ENCODE peak calls at places on chromosomes 11 and 22, in seven cellular contexts. B is neuronal stem cell, E is H9, H is IMR-90, G is mesenchymal stem cell, X is mesendoderm, Z is H1. Q is an unnamed sample.
A peak's percentile ranks its signal among the peaks of the same experiment; 100 is the strongest.

GRCh38 chr11:57162179-57162898 is 19.4 kb upstream of the LRRC55 start:
- DNase-seq in G (no peak), E (no peak), B (no peak), Z (no peak), H (no peak), X (no peak), Q (no peak)

GRCh38 chr11:88402192-88402715 is 64.7 kb upstream of the CTSC start:
- DNase-seq in B (peak; percentile 32), Z (no peak), E (no peak), G (peak; percentile 88), X (no peak), H (peak; percentile 90), Q (peak; percentile 60)

GRCh38 chr11:79098096-79098495 is 342.7 kb downstream of the TENM4 start:
- DNase-seq in Z (no peak), E (no peak), G (no peak), H (no peak), B (no peak), X (peak; percentile 93), Q (peak; percentile 30)

GRCh38 chr11:44661311-44661717 is 65.4 kb upstream of the TSPAN18 start:
- DNase-seq in Z (no peak), G (no peak), B (no peak), E (no peak), X (no peak), H (no peak), Q (no peak)

GRCh38 chr11:68792400-68792955 is 41.2 kb upstream of the TESMIN start:
- DNase-seq in Z (no peak), H (peak; percentile 4), B (no peak), G (peak; percentile 78), E (no peak), X (no peak), Q (peak; percentile 83)

GRCh38 chr11:134333951-134334350 is 2.2 kb downstream of the GLB1L2 start:
- DNase-seq in X (no peak), Z (no peak), G (no peak), E (no peak), B (no peak), H (no peak), Q (no peak)

GRCh38 chr11:15585587-15586331 is 471.0 kb downstream of the INSC start:
- DNase-seq in B (no peak), Z (no peak), H (no peak), X (no peak), G (no peak), E (no peak), Q (no peak)

GRCh38 chr22:32053165-32053755 is 10.2 kb downstream of the SLC5A1 start:
- DNase-seq in H (no peak), B (no peak), Z (no peak), G (no peak), E (no peak), X (no peak), Q (no peak)

GRCh38 chr11:47980907-47981621 is 705 bp downstream of the PTPRJ start:
- DNase-seq in B (peak; percentile 54), H (peak; percentile 40), Z (peak; percentile 80), G (peak; percentile 59), X (peak; percentile 74), E (peak; percentile 45), Q (no peak)

GRCh38 chr11:111362887-111363411 is 16.1 kb downstream of the POU2AF1 start:
- DNase-seq in X (no peak), Z (no peak), G (no peak), H (no peak), E (no peak), B (no peak), Q (no peak)

GRCh38 chr11:19789245-19789644 is 76.6 kb downstream of the NAV2 start:
- DNase-seq in B (no peak), H (no peak), E (no peak), X (no peak), Z (no peak), G (no peak), Q (no peak)
- H2BK5ac ChIP-seq in B (no peak overlapping the region), H (no peak overlapping the region), E (no peak overlapping the region), X (no peak overlapping the region), Z (no peak overlapping the region), G (no peak overlapping the region), Q (no peak overlapping the region)

GRCh38 chr11:128757235-128757711 is 63.4 kb downstream of the FLI1 start:
- DNase-seq in G (peak; percentile 56), E (peak; percentile 58), B (no peak), Z (no peak), H (peak; percentile 48), X (peak; percentile 89), Q (no peak)
- H3K4ac ChIP-seq in G (no peak overlapping the region), E (no peak overlapping the region), B (no peak overlapping the region), Z (no peak overlapping the region), H (no peak overlapping the region), X (no peak overlapping the region), Q (no peak overlapping the region)

DNA sequence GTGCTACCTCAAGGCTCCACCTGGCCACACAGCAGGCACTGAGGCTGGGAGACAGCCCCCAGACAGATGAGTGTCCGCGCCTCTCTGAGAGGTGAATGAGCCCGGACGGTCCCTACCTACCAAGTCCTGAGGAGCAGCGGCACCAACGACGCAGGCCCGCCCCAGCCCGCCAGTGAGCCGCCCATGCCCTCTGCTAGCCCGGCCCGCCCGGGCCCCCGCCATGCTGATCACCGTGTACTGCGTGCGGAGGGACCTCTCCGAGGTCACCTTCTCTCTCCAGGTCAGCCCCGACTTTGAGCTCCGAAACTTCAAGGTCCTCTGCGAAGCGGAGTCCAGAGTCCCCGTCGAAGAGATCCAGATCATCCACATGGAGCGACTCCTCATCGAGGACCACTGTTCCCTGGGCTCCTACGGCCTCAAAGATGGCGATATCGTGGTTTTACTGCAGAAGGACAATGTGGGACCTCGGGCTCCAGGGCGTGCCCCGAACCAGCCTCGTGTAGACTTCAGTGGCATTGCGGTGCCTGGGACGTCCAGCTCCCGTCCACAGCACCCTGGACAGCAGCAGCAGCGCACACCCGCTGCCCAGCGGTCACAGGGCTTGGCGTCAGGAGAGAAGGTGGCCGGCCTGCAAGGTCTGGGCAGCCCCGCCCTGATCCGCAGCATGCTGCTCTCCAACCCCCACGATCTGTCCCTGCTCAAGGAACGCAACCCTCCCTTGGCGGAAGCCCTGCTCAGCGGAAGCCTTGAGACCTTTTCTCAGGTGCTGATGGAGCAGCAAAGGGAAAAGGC is at the start of gene DDI1:
- DNase-seq in X (no peak), G (no peak), Z (no peak), B (no peak), E (no peak), H (no peak), Q (no peak)
- H2BK5ac ChIP-seq in X (no peak within 1 kb of the TSS), G (no peak within 1 kb of the TSS), Z (no peak within 1 kb of the TSS), B (no peak within 1 kb of the TSS), E (no peak within 1 kb of the TSS), H (no peak within 1 kb of the TSS), Q (no peak within 1 kb of the TSS)

DNA sequence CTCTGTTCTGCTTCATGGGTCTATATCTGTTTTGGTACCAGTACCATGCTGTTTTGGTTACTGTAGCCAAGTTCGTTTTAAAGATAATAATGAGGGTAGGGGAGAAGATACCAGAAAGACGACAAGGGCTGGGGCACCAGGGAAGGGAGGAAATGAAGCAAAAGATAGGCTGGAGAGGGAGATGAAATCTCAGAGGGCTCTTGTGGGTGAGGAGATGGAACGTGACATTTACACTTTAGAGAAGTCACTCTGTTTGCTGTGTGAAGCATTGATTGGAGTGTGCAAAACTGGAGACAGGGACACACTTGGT is 33.5 kb downstream of the OR4D9 start:
- DNase-seq in G (no peak), X (no peak), E (no peak), B (no peak), H (no peak), Z (no peak), Q (no peak)
- H3K4ac ChIP-seq in G (no peak overlapping the region), X (no peak overlapping the region), E (no peak overlapping the region), B (no peak overlapping the region), H (no peak overlapping the region), Z (no peak overlapping the region), Q (no peak overlapping the region)

DNA sequence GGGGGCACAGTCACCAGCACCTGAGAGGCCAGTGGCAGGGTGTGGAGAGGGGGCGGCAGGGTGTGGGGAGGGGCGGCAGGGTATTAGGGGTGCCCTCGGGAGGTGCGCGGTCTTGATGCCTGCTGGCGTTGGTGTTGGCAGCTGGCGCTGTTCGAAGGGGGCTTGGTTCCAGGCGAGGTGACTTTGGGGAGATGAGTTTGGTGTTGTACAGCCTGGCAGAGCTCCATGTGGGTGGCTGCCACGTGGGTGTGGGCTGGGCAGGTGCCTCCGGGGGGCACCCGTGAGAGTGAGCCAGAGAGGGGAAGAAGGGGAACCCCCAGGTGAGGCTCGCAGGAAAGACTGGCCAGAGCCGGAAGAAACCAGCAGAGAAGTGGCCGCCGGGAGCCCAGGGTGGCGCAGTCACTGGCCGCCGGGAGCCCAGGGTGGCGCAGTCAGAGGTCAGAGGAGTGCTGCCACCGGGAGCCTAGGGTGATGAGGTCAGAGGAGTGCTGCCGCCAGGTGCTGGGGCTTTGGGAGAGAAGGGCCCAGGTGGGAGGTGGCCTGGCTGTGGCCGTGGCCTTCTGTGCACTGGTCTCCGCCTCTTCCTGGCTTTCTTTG is 44.7 kb downstream of the MUC6 start:
- DNase-seq in Z (no peak), B (no peak), X (no peak), G (no peak), H (no peak), E (no peak), Q (no peak)
- H2BK5ac ChIP-seq in Z (no peak overlapping the region), B (peak overlapping the region; percentile 42), X (no peak overlapping the region), G (no peak overlapping the region), H (no peak overlapping the region), E (no peak overlapping the region), Q (no peak overlapping the region)